ENCODE peak calls at places on chromosomes 7 and 10, in eight cellular contexts. One of them, this sample, is unnamed. For H3K27me3 and H3K36me3, the result is how much of the 10 kb centered on the place peaks cover.

GRCh38 chr10:52322941-52323340 is 8.9 kb downstream of the DKK1 start:
- DNase-seq in suprapubic skin: no peak
- DNase-seq in gastrocnemius medialis: no peak
- DNase-seq in endodermal cell: no peak
- DNase-seq in hepatocyte: no peak
- DNase-seq in heart right ventricle: no peak
- DNase-seq in aorta: no peak
- DNase-seq in CD4-positive, CD25-positive, alpha-beta regulatory T cell: no peak
- DNase-seq in this sample: no peak

GRCh38 chr10:63429280-63429679 is 36.5 kb downstream of the JMJD1C start:
- DNase-seq in suprapubic skin: no peak
- DNase-seq in gastrocnemius medialis: no peak
- DNase-seq in endodermal cell: no peak
- DNase-seq in hepatocyte: no peak
- DNase-seq in heart right ventricle: no peak
- DNase-seq in aorta: no peak
- DNase-seq in CD4-positive, CD25-positive, alpha-beta regulatory T cell: no peak
- DNase-seq in this sample: no peak

GRCh38 chr7:136033413-136034031 is 56.4 kb upstream of the MTPN start:
- DNase-seq in suprapubic skin: no peak
- DNase-seq in gastrocnemius medialis: peak
- DNase-seq in endodermal cell: no peak
- DNase-seq in hepatocyte: peak
- DNase-seq in heart right ventricle: peak
- DNase-seq in aorta: no peak
- DNase-seq in CD4-positive, CD25-positive, alpha-beta regulatory T cell: no peak
- DNase-seq in this sample: no peak

GRCh38 chr7:156518466-156518865 is 122.1 kb upstream of the RNF32 start:
- DNase-seq in suprapubic skin: no peak
- DNase-seq in gastrocnemius medialis: no peak
- DNase-seq in endodermal cell: no peak
- DNase-seq in hepatocyte: no peak
- DNase-seq in heart right ventricle: no peak
- DNase-seq in aorta: no peak
- DNase-seq in CD4-positive, CD25-positive, alpha-beta regulatory T cell: no peak
- DNase-seq in this sample: no peak

GRCh38 chr7:101874028-101874427 is 56.6 kb downstream of the CUX1 start:
- DNase-seq in suprapubic skin: no peak
- DNase-seq in gastrocnemius medialis: no peak
- DNase-seq in endodermal cell: no peak
- DNase-seq in hepatocyte: no peak
- DNase-seq in heart right ventricle: no peak
- DNase-seq in aorta: no peak
- DNase-seq in CD4-positive, CD25-positive, alpha-beta regulatory T cell: no peak
- DNase-seq in this sample: no peak

GRCh38 chr7:131606346-131607290 is 50.2 kb upstream of the PODXL start:
- DNase-seq in suprapubic skin: no peak
- DNase-seq in gastrocnemius medialis: peak
- DNase-seq in endodermal cell: peak
- DNase-seq in hepatocyte: no peak
- DNase-seq in heart right ventricle: no peak
- DNase-seq in aorta: no peak
- DNase-seq in CD4-positive, CD25-positive, alpha-beta regulatory T cell: no peak
- DNase-seq in this sample: no peak

GRCh38 chr10:103241262-103242011 is 4.2 kb upstream of the RPEL1 start:
- DNase-seq in suprapubic skin: no peak
- DNase-seq in gastrocnemius medialis: peak
- DNase-seq in endodermal cell: peak
- DNase-seq in hepatocyte: peak
- DNase-seq in heart right ventricle: no peak
- DNase-seq in aorta: no peak
- DNase-seq in CD4-positive, CD25-positive, alpha-beta regulatory T cell: peak
- DNase-seq in this sample: no peak

GRCh38 chr10:52951819-52952218 is 179.2 kb upstream of the MBL2 start:
- DNase-seq in suprapubic skin: no peak
- DNase-seq in gastrocnemius medialis: no peak
- DNase-seq in endodermal cell: peak
- DNase-seq in hepatocyte: peak
- DNase-seq in heart right ventricle: no peak
- DNase-seq in aorta: no peak
- DNase-seq in CD4-positive, CD25-positive, alpha-beta regulatory T cell: no peak
- DNase-seq in this sample: peak

GRCh38 chr10:116636976-116637375 is 16.2 kb downstream of the PNLIPRP2 start:
- DNase-seq in suprapubic skin: no peak
- DNase-seq in gastrocnemius medialis: no peak
- DNase-seq in endodermal cell: no peak
- DNase-seq in hepatocyte: no peak
- DNase-seq in heart right ventricle: no peak
- DNase-seq in aorta: no peak
- DNase-seq in CD4-positive, CD25-positive, alpha-beta regulatory T cell: no peak
- DNase-seq in this sample: no peak

GRCh38 chr10:33930079-33930478 is 595.6 kb upstream of the NRP1 start:
- DNase-seq in suprapubic skin: no peak
- DNase-seq in gastrocnemius medialis: no peak
- DNase-seq in endodermal cell: no peak
- DNase-seq in hepatocyte: no peak
- DNase-seq in heart right ventricle: no peak
- DNase-seq in aorta: no peak
- DNase-seq in CD4-positive, CD25-positive, alpha-beta regulatory T cell: no peak
- DNase-seq in this sample: no peak

GRCh38 chr10:62687230-62687748 is 117.2 kb upstream of the ADO start:
- DNase-seq in suprapubic skin: no peak
- DNase-seq in gastrocnemius medialis: no peak
- DNase-seq in endodermal cell: no peak
- DNase-seq in hepatocyte: no peak
- DNase-seq in heart right ventricle: no peak
- DNase-seq in aorta: no peak
- DNase-seq in CD4-positive, CD25-positive, alpha-beta regulatory T cell: no peak
- DNase-seq in this sample: no peak

GRCh38 chr10:103758294-103758681 is 97.1 kb downstream of the SH3PXD2A start:
- DNase-seq in suprapubic skin: no peak
- DNase-seq in gastrocnemius medialis: no peak
- DNase-seq in endodermal cell: no peak
- DNase-seq in hepatocyte: no peak
- DNase-seq in heart right ventricle: no peak
- DNase-seq in aorta: no peak
- DNase-seq in CD4-positive, CD25-positive, alpha-beta regulatory T cell: no peak
- DNase-seq in this sample: no peak

GRCh38 chr10:122207135-122207534 is 64.0 kb upstream of the BTBD16 start:
- DNase-seq in suprapubic skin: no peak
- DNase-seq in gastrocnemius medialis: no peak
- DNase-seq in endodermal cell: no peak
- DNase-seq in hepatocyte: no peak
- DNase-seq in heart right ventricle: no peak
- DNase-seq in aorta: peak
- DNase-seq in CD4-positive, CD25-positive, alpha-beta regulatory T cell: no peak
- DNase-seq in this sample: no peak
- H3K4me3 ChIP-seq in suprapubic skin: no peak
- H3K4me3 ChIP-seq in gastrocnemius medialis: no peak
- H3K4me3 ChIP-seq in endodermal cell: no peak
- H3K4me3 ChIP-seq in hepatocyte: no peak
- H3K4me3 ChIP-seq in heart right ventricle: no peak
- H3K4me3 ChIP-seq in aorta: no peak
- H3K4me3 ChIP-seq in CD4-positive, CD25-positive, alpha-beta regulatory T cell: no peak
- H3K4me3 ChIP-seq in this sample: no peak

GRCh38 chr10:9562001-9562505 is 1455.6 kb upstream of the CELF2 start:
- DNase-seq in suprapubic skin: no peak
- DNase-seq in gastrocnemius medialis: no peak
- DNase-seq in endodermal cell: peak
- DNase-seq in hepatocyte: no peak
- DNase-seq in heart right ventricle: no peak
- DNase-seq in aorta: no peak
- DNase-seq in CD4-positive, CD25-positive, alpha-beta regulatory T cell: no peak
- DNase-seq in this sample: peak
- H3K27me3 ChIP-seq in suprapubic skin: under half
- H3K27me3 ChIP-seq in gastrocnemius medialis: under half
- H3K27me3 ChIP-seq in endodermal cell: under half
- H3K27me3 ChIP-seq in hepatocyte: under half
- H3K27me3 ChIP-seq in heart right ventricle: under half
- H3K27me3 ChIP-seq in aorta: under half
- H3K27me3 ChIP-seq in CD4-positive, CD25-positive, alpha-beta regulatory T cell: under half
- H3K27me3 ChIP-seq in this sample: under half

GRCh38 chr7:148380581-148381419 is 209.8 kb upstream of the C7orf33 start:
- DNase-seq in suprapubic skin: no peak
- DNase-seq in gastrocnemius medialis: no peak
- DNase-seq in endodermal cell: peak
- DNase-seq in hepatocyte: no peak
- DNase-seq in heart right ventricle: no peak
- DNase-seq in aorta: no peak
- DNase-seq in CD4-positive, CD25-positive, alpha-beta regulatory T cell: no peak
- DNase-seq in this sample: no peak
- H3K36me3 ChIP-seq in suprapubic skin: under half
- H3K36me3 ChIP-seq in gastrocnemius medialis: under half
- H3K36me3 ChIP-seq in endodermal cell: half or more
- H3K36me3 ChIP-seq in hepatocyte: under half
- H3K36me3 ChIP-seq in heart right ventricle: under half
- H3K36me3 ChIP-seq in aorta: under half
- H3K36me3 ChIP-seq in CD4-positive, CD25-positive, alpha-beta regulatory T cell: under half
- H3K36me3 ChIP-seq in this sample: under half

GRCh38 chr10:18203526-18203925 is 63.3 kb downstream of the CACNB2 start:
- DNase-seq in suprapubic skin: no peak
- DNase-seq in gastrocnemius medialis: no peak
- DNase-seq in endodermal cell: no peak
- DNase-seq in hepatocyte: no peak
- DNase-seq in heart right ventricle: no peak
- DNase-seq in aorta: no peak
- DNase-seq in CD4-positive, CD25-positive, alpha-beta regulatory T cell: no peak
- DNase-seq in this sample: no peak

GRCh38 chr10:18202600-18203150 is 62.5 kb downstream of the CACNB2 start:
- DNase-seq in suprapubic skin: no peak
- DNase-seq in gastrocnemius medialis: no peak
- DNase-seq in endodermal cell: no peak
- DNase-seq in hepatocyte: no peak
- DNase-seq in heart right ventricle: no peak
- DNase-seq in aorta: no peak
- DNase-seq in CD4-positive, CD25-positive, alpha-beta regulatory T cell: no peak
- DNase-seq in this sample: no peak

GRCh38 chr10:18205098-18205834 is 65.0 kb downstream of the CACNB2 start:
- DNase-seq in suprapubic skin: no peak
- DNase-seq in gastrocnemius medialis: no peak
- DNase-seq in endodermal cell: no peak
- DNase-seq in hepatocyte: no peak
- DNase-seq in heart right ventricle: no peak
- DNase-seq in aorta: no peak
- DNase-seq in CD4-positive, CD25-positive, alpha-beta regulatory T cell: no peak
- DNase-seq in this sample: no peak

GRCh38 chr10:18204050-18204449 is 63.8 kb downstream of the CACNB2 start:
- DNase-seq in suprapubic skin: no peak
- DNase-seq in gastrocnemius medialis: no peak
- DNase-seq in endodermal cell: no peak
- DNase-seq in hepatocyte: no peak
- DNase-seq in heart right ventricle: no peak
- DNase-seq in aorta: no peak
- DNase-seq in CD4-positive, CD25-positive, alpha-beta regulatory T cell: peak
- DNase-seq in this sample: no peak
- H3K4me3 ChIP-seq in suprapubic skin: no peak
- H3K4me3 ChIP-seq in gastrocnemius medialis: no peak
- H3K4me3 ChIP-seq in endodermal cell: no peak
- H3K4me3 ChIP-seq in hepatocyte: no peak
- H3K4me3 ChIP-seq in heart right ventricle: no peak
- H3K4me3 ChIP-seq in aorta: no peak
- H3K4me3 ChIP-seq in CD4-positive, CD25-positive, alpha-beta regulatory T cell: peak
- H3K4me3 ChIP-seq in this sample: no peak

This sample was measured in H7.